ENCODE peak calls at places on chromosome 20, in four cellular contexts. F is GM23338, T is GM23248, N is adrenal gland. O is an unnamed sample. For H3K4me1, the result is how much of the 10 kb centered on the place peaks cover.

GRCh38 chr20:1887321-1887720 is 7.9 kb upstream of the SIRPA start:
- DNase-seq in F (no peak), T (no peak), N (no peak), O (peak)

GRCh38 chr20:33709398-33709797 is 10.7 kb downstream of the PXMP4 start:
- DNase-seq in F (peak), T (peak), N (peak), O (peak)

GRCh38 chr20:55116598-55116997 is 641.2 kb downstream of the DOK5 start:
- DNase-seq in F (no peak), T (no peak), N (no peak), O (no peak)

GRCh38 chr20:57653910-57654309 is 33.7 kb upstream of the ZBP1 start:
- DNase-seq in F (no peak), T (no peak), N (no peak), O (no peak)

GRCh38 chr20:36883972-36884535 is 8.1 kb downstream of the TLDC2 start:
- DNase-seq in F (no peak), T (no peak), N (no peak), O (no peak)

GRCh38 chr20:63889241-63890200 is 5.4 kb upstream of the DNAJC5 start:
- DNase-seq in F (no peak), T (peak), N (no peak), O (peak)

GRCh38 chr20:11266571-11266970 is 592.8 kb upstream of the JAG1 start:
- DNase-seq in F (no peak), T (no peak), N (no peak), O (peak)

GRCh38 chr20:32034581-32035397 is 17.3 kb upstream of the HCK start:
- DNase-seq in F (peak), T (peak), N (peak), O (no peak)

GRCh38 chr20:36275441-36276189 is 30.5 kb upstream of the DLGAP4 start:
- DNase-seq in F (no peak), T (no peak), N (no peak), O (no peak)

GRCh38 chr20:54255157-54255556 is 47.3 kb downstream of the PFDN4 start:
- DNase-seq in F (no peak), T (peak), N (no peak), O (no peak)

GRCh38 chr20:16761305-16761829 is 13.2 kb downstream of the OTOR start:
- DNase-seq in F (peak), T (peak), N (peak), O (peak)

GRCh38 chr20:24479106-24479505 is 9.7 kb downstream of the SYNDIG1 start:
- DNase-seq in F (no peak), T (no peak), N (no peak), O (no peak)

GRCh38 chr20:59744756-59745155 is 140.4 kb downstream of the PHACTR3 start:
- DNase-seq in F (no peak), T (no peak), N (no peak), O (no peak)

GRCh38 chr20:23046431-23046830 is 3.0 kb downstream of the THBD start:
- DNase-seq in F (no peak), T (no peak), N (no peak), O (no peak)

GRCh38 chr20:23048283-23049200 is 930 bp downstream of the THBD start:
- DNase-seq in F (peak), T (peak), N (peak), O (peak)

GRCh38 chr20:23047001-23047737 is 2.3 kb downstream of the THBD start:
- DNase-seq in F (no peak), T (no peak), N (no peak), O (no peak)

GRCh38 chr20:23049201-23049932 is at the start of gene THBD:
- DNase-seq in F (peak), T (peak), N (peak), O (peak)

GRCh38 chr20:23047738-23048214 is 1.7 kb downstream of the THBD start:
- DNase-seq in F (peak), T (peak), N (no peak), O (no peak)
- H3K27ac ChIP-seq in F (no peak), T (no peak), N (no peak), O (no peak)

GRCh38 chr20:48785801-48786200 is 42.0 kb downstream of the PREX1 start:
- DNase-seq in F (no peak), T (no peak), N (no peak), O (no peak)
- H3K4me1 ChIP-seq in F (under half), T (under half), N (under half), O (under half)

GRCh38 chr20:3794701-3795420 is 1.2 kb upstream of the CDC25B start:
- DNase-seq in F (no peak), T (no peak), N (no peak), O (no peak)
- H3K4me3 ChIP-seq in F (peak), T (peak), N (peak), O (no peak)

GRCh38 chr20:44344723-44345122 is 7.9 kb downstream of the R3HDML start:
- DNase-seq in F (no peak), T (no peak), N (no peak), O (no peak)
- H3K27ac ChIP-seq in F (no peak), T (no peak), N (no peak), O (no peak)

GRCh38 chr20:44896583-44896982 is 11.1 kb downstream of the YWHAB start:
- DNase-seq in F (no peak), T (peak), N (no peak), O (no peak)
- H3K4me1 ChIP-seq in F (under half), T (under half), N (half or more), O (under half)

DNA sequence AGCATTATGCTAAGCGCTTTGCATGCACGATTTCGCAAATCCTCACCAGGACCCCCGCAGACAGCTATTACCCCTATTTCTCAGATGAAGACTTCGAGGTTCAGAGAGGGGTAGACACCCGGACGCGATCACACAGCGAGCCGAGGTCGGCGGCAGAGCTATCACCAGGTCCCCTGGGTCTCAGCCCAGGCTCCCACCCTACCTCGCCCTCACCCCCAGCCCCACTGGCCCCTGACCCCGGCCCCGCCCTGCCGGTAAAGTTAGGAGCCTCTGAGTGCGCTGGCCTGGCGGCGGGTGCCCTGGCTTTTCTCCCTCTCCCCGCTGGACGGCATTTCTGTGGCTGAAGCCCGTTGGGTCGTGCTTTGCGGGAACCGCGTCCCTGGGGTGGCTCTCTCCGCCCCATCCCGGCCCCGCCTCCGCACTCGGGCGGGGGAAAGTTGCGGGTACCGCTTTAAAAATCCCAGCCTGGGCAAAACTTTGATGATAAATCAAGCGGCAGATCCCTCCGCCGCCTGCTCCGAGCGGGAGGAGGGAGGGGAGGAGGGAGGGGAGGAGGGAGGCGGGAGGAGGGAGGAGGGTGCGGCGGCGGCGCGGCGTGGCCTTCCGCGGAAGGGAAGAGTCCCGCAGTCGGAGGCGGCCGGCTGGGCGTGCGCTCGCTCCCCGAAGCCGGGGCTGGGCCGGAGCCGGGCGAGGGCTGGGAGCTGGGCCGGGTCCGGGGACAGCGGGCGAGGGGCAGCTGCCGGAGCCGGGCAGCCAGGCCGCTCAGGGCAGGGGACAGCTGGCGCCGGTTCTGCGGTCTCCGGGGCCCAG is at the start of gene VSTM2L:
- DNase-seq in F (peak), T (peak), N (peak), O (no peak)
- H3K4me3 ChIP-seq in F (peak), T (peak), N (peak), O (no peak)

GRCh38 chr20:44941292-44941691 is 18.9 kb downstream of the TOMM34 start:
- DNase-seq in F (no peak), T (no peak), N (no peak), O (no peak)
- H3K27ac ChIP-seq in F (no peak), T (no peak), N (no peak), O (no peak)